ENCODE peak calls at places on chromosome 1, in four cellular contexts. V is A549, F is H1, T is HepG2. S is an unnamed sample.

GRCh38 chr1:107536266-107536665 is 395.4 kb downstream of the NTNG1 start:
- DNase-seq in F (no peak), V (no peak), T (no peak), S (no peak)

GRCh38 chr1:8004803-8005573 is 21.1 kb downstream of the ERRFI1 start:
- DNase-seq in F (no peak), V (peak), T (peak), S (peak)

GRCh38 chr1:207937204-207937603 is 26.3 kb upstream of the CD34 start:
- DNase-seq in F (no peak), V (no peak), T (no peak), S (no peak)

GRCh38 chr1:220680085-220680687 is 10.0 kb upstream of the C1orf115 start:
- DNase-seq in T (peak), F (no peak), V (peak), S (peak)

GRCh38 chr1:198201956-198202784 is 45.4 kb downstream of the NEK7 start:
- DNase-seq in F (no peak), V (no peak), T (no peak), S (no peak)

GRCh38 chr1:27945020-27945419 is 10.2 kb downstream of the SMPDL3B start:
- DNase-seq in V (no peak), T (no peak), F (no peak), S (no peak)

GRCh38 chr1:177913762-177914540 is 55.9 kb downstream of the SEC16B start:
- DNase-seq in F (peak), V (peak), T (peak), S (no peak)

GRCh38 chr1:200243042-200243437 is 166.8 kb downstream of the ZNF281 start:
- DNase-seq in F (no peak), T (no peak), V (no peak), S (no peak)

GRCh38 chr1:200337410-200337809 is 72.4 kb downstream of the ZNF281 start:
- DNase-seq in V (no peak), F (no peak), T (no peak), S (no peak)

GRCh38 chr1:52337439-52337838 is 28.6 kb downstream of the CC2D1B start:
- DNase-seq in T (no peak), F (no peak), V (no peak), S (no peak)

GRCh38 chr1:108049083-108049819 is 84.3 kb upstream of the VAV3 start:
- DNase-seq in T (no peak), V (peak), F (peak), S (peak)

GRCh38 chr1:20964540-20965484 is 177.7 kb upstream of the HP1BP3 start:
- DNase-seq in V (no peak), T (no peak), F (no peak), S (no peak)

GRCh38 chr1:45332346-45332720 is 5.6 kb downstream of the HPDL start:
- DNase-seq in T (no peak), V (no peak), F (no peak), S (no peak)

GRCh38 chr1:85494957-85495266 is 30.0 kb upstream of the DDAH1 start:
- DNase-seq in V (no peak), F (no peak), T (peak), S (no peak)

GRCh38 chr1:245060684-245061374 is 94.0 kb upstream of the KIF26B start:
- DNase-seq in T (peak), F (no peak), V (no peak), S (no peak)

GRCh38 chr1:63847308-63847910 is 73.6 kb downstream of the ROR1 start:
- DNase-seq in T (no peak), V (no peak), F (no peak), S (no peak)

GRCh38 chr1:62688687-62689085 is 500 bp upstream of the DOCK7 start:
- DNase-seq in V (no peak), T (peak), F (no peak), S (no peak)

GRCh38 chr1:165815725-165816124 is 11.7 kb upstream of the UCK2 start:
- DNase-seq in V (no peak), F (no peak), T (no peak), S (peak)

GRCh38 chr1:28871631-28872401 is 42.6 kb upstream of the EPB41 start:
- DNase-seq in V (no peak), F (no peak), T (peak), S (no peak)

GRCh38 chr1:39729030-39729429 is 9.7 kb upstream of the PPIE start:
- DNase-seq in F (no peak), T (no peak), V (no peak), S (no peak)

GRCh38 chr1:32636793-32637561 is 13.4 kb downstream of the ZBTB8OS start:
- DNase-seq in F (no peak), V (no peak), T (no peak), S (no peak)

GRCh38 chr1:203186091-203186445 is 436 bp downstream of the CHI3L1 start:
- DNase-seq in F (no peak), T (no peak), V (no peak), S (no peak)

DNA sequence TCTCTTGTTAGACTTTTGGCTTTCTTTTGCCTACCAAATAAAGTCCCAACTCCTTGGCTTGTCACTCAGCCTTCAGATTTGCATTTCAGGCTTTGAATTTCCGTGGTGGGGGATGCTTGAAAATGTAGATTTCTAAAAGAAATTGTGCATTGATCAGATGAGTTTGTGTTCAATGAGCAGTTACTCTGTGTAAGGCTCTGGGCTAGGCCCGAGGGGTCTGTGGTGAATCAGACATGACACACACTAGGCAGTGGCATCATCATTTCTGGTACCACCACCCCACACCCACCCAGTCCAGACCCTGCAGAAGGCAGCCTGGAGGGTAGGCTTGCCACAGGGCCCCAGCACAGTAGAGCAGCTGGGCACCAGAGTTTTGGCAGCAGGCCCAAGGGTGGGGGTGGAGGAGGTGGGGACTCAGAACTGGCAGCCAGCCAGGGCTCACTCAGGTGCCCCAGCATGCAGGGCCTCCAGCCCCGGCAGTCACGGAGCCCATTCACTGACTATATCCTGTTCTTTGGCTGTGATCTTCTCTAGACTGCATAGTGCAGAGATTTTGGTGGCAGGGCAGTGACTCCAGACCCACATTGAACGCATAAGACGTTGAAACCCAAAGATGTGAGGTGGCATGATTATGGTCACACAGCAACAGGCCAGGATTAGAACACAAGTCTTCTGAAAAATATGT is 97.2 kb upstream of the ARTN start:
- DNase-seq in F (no peak), V (no peak), T (peak), S (peak)
- TF ChIP-seq CEBPB in F (no peak), V (no peak), T (no peak), S (no peak)

DNA sequence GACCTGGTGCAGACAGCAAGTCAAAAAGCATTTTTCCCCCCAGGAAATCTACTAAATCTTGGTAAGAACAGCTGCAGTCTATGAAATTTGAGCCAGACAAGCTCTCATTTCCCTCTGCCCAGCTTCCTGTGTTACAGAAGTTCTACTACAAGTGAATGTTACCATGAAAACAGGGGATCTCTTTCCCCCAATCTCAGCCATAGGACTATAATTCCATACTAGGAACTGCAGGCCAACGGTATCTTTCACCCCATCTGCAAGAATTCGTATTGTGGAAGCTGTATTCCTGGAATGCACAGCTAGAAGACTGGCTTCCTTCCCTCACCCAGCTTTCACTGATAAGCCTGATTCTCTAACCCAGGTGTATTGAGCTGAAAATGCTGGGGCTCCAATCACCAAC is 1655.4 kb downstream of the BRINP3 start:
- DNase-seq in F (no peak), T (no peak), V (no peak), S (no peak)
- TF ChIP-seq RAD21 in F (no peak), T (no peak), V (no peak), S (no peak)

DNA sequence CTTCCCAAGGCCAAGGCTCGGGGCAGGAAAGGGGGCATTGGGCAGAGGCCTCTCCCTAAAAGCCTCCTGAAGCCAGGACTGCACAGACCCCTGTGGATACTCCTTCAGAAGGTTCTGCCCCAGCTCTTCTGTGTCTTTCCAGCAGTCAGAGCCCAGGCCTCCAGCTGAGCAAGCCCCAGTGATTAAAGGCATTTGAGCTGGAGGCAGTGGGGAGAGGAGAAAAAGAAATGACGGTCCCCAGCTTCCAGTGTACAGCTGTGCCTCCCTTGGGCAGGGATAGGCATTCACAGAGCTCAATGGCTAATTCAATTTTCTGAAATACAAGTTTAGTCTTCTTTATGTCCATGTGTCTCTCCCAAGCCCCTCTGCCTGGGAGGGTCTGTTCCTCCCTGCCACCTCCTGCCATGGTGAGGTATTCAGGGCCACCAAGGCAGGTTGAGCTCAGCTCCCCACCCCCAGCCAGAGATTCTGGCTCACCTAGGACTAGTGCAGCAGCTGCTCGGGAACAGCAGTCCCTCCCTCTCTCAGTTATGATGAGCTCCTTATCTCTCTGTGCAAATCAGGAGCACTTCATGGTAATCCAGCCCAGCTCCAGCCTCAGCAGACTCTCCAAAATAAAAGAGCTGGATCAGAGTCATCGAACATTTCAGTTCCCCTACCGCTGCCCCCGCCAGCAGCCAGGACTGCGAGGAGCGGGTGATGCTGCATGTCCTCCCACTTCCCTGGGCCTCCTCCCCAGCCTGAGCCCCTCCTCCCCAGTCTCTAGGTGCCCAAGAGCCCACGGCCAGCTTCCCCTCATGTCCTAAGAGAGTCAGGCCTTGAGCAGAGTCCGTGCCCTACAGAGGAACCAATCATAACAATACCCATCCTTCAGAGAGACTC is 208.4 kb upstream of the ZC3H12A start:
- DNase-seq in F (no peak), T (no peak), V (no peak), S (no peak)
- TF ChIP-seq PHF8 in F (no peak), T (no peak), V (no peak), S (no peak)

GRCh38 chr1:55696181-55696580 is 481.0 kb upstream of the USP24 start:
- DNase-seq in T (no peak), V (no peak), F (no peak), S (no peak)
- TF ChIP-seq CEBPB in T (no peak), V (no peak), F (no peak), S (no peak)

GRCh38 chr1:226309398-226310122 is 596 bp upstream of the LIN9 start:
- DNase-seq in T (peak), F (no peak), V (peak), S (no peak)
- TF ChIP-seq RAD21 in T (no peak), F (no peak), V (no peak), S (no peak)

DNA sequence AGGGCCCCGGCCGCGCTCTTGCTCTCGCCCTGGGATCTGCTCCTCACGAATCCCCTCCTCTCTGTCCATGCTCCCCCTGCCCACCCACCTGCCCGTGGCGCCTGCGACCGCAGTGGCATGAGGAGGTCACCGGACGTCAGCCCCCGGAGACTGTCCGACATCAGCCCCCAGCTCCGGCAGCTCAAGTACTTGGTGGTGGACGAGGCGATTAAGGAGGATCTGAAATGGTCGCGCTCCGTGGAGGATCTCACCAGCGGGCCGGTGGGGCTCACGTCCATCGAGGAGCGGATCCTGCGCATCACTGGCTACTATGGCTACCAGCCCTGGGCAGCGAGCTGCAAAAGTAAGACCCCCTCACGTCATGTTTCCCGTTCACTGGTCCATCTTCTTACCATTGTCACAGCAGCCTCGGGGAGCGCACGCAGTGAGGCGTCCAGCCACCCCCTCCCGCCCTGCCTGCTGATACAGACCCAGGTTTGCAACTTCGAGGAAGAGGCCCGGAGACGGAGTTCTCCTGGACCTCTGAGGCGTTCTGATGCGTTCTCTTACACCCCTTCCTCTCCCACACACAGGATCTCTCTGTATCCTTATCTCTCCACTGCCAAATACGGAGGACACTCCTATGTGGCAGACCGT is 1.1 kb downstream of the SLC35F3 start:
- DNase-seq in T (no peak), V (no peak), F (peak), S (no peak)
- TF ChIP-seq PHF8 in T (no peak), V (no peak), F (no peak), S (no peak)